ENCODE peak calls at places on chromosomes 13 and 19, in five cellular contexts. V is uterus, O is ovary, F is fibroblast of lung, K is aorta. Z is an unnamed sample.

GRCh38 chr13:49933511-49933910 is 2.6 kb downstream of the SPRYD7 start:
- DNase-seq in V (no peak), O (no peak), F (peak), K (no peak), Z (no peak)

GRCh38 chr13:43874512-43875092 is 4.9 kb downstream of the CCDC122 start:
- DNase-seq in V (no peak), O (no peak), F (peak), K (no peak), Z (no peak)

GRCh38 chr13:22757530-22758120 is 423.2 kb upstream of the SGCG start:
- DNase-seq in V (no peak), O (no peak), F (no peak), K (no peak), Z (no peak)

GRCh38 chr19:49997709-49998108 is 27.5 kb downstream of the VRK3 start:
- DNase-seq in V (no peak), O (no peak), F (peak), K (no peak), Z (no peak)

GRCh38 chr19:50462970-50463369 is 13.3 kb upstream of the EMC10 start:
- DNase-seq in V (no peak), O (no peak), F (no peak), K (no peak), Z (no peak)

GRCh38 chr19:54128441-54128725 is 9.2 kb upstream of the CNOT3 start:
- DNase-seq in V (no peak), O (no peak), F (no peak), K (no peak), Z (no peak)

GRCh38 chr19:51607920-51608562 is 22.2 kb downstream of the SIGLEC5 start:
- DNase-seq in V (peak), O (peak), F (peak), K (peak), Z (peak)

GRCh38 chr13:70171151-70171550 is 62.9 kb upstream of the KLHL1 start:
- DNase-seq in V (no peak), O (no peak), F (no peak), K (no peak), Z (no peak)

GRCh38 chr13:70995338-70995737 is 871.7 kb downstream of the DACH1 start:
- DNase-seq in V (no peak), O (no peak), F (no peak), K (no peak), Z (no peak)

GRCh38 chr13:33316890-33317289 is 31.3 kb upstream of the STARD13 start:
- DNase-seq in V (no peak), O (no peak), F (no peak), K (no peak), Z (no peak)

GRCh38 chr13:93180376-93180966 is 46.1 kb upstream of the GPC6 start:
- DNase-seq in V (no peak), O (no peak), F (peak), K (no peak), Z (no peak)

GRCh38 chr19:14432817-14433453 is at the start of gene PKN1:
- DNase-seq in V (peak), O (peak), F (no peak), K (peak), Z (no peak)

GRCh38 chr13:46296465-46296822 is 84.7 kb downstream of the LRRC63 start:
- DNase-seq in V (no peak), O (no peak), F (no peak), K (no peak), Z (no peak)

GRCh38 chr13:41019578-41020347 is 647 bp upstream of the ELF1 start:
- DNase-seq in V (no peak), O (no peak), F (no peak), K (no peak), Z (no peak)

GRCh38 chr13:65540064-65540635 is 1690.0 kb downstream of the PCDH9 start:
- DNase-seq in V (no peak), O (no peak), F (peak), K (no peak), Z (no peak)

GRCh38 chr13:103941506-103942148 is 875.4 kb upstream of the SLC10A2 start:
- DNase-seq in V (no peak), O (no peak), F (peak), K (no peak), Z (no peak)

DNA sequence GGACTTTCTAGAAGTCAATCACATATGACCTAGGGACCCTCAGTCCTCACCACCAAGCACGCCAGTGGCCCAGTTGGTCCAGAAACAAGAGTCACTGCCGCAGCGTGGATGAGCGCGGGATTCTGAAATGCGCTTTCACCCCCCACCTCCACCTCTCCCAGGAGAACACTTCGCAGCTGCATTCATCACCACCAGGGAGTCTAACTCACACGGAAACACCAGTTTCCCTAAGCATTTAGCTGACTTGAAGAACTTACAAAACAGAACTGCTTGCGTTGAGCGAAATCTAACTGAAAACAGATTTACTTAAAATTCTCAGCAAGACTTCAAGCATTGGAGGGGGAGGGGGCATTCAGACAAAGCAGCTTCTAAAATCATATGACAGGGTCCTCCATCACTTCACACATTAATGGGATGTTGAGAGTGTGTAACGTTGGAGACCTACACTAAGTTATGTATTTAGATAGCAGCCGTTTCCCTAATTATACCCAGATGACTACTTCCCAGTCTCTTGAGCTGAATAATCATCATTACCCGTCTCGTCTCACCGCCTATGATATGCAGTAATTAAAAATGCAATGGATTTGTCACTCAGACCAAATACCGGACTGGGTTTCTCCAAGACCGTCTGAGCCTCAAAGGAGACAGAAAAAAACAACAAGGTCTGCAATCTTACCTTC is 258.3 kb upstream of the IRS2 start:
- DNase-seq in V (no peak), O (no peak), F (peak), K (no peak), Z (peak)
- H3K27ac ChIP-seq in V (no peak), O (no peak), F (no peak), K (no peak), Z (no peak)

DNA sequence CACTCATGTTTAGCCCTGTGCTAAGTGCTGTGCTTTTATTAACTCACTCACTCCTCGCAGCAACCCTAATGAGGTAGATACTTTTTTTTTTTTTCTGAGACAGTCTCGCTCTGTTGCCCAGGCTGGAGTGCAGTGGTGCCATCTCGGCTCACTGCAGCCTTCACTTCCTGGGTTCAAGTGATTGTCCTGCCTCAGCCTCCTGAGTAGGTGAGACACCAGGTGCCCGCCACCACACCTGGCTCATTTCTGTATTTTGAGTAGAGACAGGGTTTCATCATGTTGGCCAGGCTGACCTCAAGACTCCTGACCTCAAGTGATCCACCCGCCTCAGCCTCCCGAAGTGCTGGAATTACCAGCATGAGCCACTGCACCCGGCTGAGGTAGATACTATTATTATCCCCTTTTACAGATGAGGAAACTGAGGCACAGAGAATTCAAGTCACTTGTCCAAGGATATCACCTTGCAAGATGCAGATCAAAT is 2.5 kb downstream of the ITPKC start:
- DNase-seq in V (no peak), O (no peak), F (no peak), K (no peak), Z (no peak)
- H3K4me3 ChIP-seq in V (peak), O (peak), F (peak), K (peak), Z (no peak)

DNA sequence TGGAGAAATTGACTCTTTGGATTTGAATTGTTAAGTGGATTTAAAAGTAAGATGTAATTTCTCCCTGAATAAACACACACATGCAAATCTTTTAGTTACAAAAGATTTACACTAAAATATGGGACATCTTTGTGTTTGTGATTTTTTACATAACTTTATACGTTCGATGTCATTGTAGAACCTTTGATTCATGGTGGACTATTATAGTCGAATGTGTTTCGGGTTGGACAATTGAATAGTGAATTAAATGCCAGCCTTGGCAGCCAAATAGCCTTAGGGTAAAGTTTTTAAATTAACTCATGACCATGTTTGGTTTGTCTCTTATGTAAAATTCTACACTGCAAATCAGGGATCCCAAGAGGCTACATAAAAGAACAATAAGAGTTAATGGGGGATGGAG is 1735.5 kb upstream of the SPRY2 start:
- DNase-seq in V (no peak), O (no peak), F (no peak), K (no peak), Z (no peak)
- H3K27ac ChIP-seq in V (no peak), O (no peak), F (no peak), K (no peak), Z (no peak)

GRCh38 chr19:35879770-35880317 is 11.5 kb downstream of the APLP1 start:
- DNase-seq in V (peak), O (peak), F (peak), K (peak), Z (no peak)
- H3K4me3 ChIP-seq in V (no peak), O (no peak), F (no peak), K (no peak), Z (no peak)

GRCh38 chr13:48400090-48400694 is 12.7 kb downstream of the LPAR6 start:
- DNase-seq in V (no peak), O (no peak), F (peak), K (no peak), Z (no peak)
- H3K27ac ChIP-seq in V (peak), O (no peak), F (peak), K (no peak), Z (no peak)

GRCh38 chr19:342801-343421 is 1.7 kb downstream of the MIER2 start:
- DNase-seq in V (peak), O (no peak), F (peak), K (peak), Z (no peak)

GRCh38 chr19:345320-345879 is 804 bp upstream of the MIER2 start:
- DNase-seq in V (no peak), O (no peak), F (no peak), K (peak), Z (no peak)

GRCh38 chr19:344625-345319 is at the start of gene MIER2:
- DNase-seq in V (peak), O (peak), F (peak), K (peak), Z (no peak)

GRCh38 chr19:343451-343931 is 1.1 kb downstream of the MIER2 start:
- DNase-seq in V (no peak), O (no peak), F (peak), K (peak), Z (no peak)

DNA sequence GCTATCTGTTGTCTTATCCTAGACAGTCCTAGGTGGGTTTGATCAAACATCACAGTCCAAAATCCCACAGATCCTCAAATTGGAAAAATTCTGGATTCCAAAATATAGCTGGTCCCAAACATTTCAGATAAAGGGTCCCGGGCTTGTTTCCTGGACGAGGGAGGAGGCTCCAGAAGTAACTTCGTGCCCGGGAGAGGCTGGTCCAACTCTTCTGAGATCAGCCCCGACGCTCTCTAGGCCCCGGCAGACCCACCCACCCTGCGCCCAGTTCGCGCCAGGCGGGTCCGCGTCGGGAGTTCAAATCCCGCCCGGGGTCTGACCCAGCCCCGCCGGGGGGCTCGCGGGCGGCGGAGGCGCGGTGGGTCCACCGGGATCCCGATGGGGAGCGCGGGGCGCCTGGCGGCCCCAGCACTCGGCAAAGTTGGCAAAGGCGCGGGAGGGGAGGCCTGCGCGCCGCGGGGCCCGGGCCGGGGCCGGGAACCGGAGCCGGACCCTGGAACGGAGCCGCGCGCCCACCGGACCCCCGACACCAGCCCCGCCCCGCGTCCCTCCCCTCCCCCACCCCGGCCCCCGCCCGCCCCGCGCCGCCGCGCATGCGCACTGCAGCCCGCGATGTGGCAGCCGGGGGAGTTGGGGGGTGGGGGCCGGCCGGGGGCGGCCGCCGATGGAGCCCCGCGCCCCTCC is 513 bp downstream of the MIER2 start:
- DNase-seq in V (no peak), O (peak), F (peak), K (peak), Z (no peak)
- H3K4me3 ChIP-seq in V (peak), O (peak), F (peak), K (peak), Z (peak)

GRCh38 chr19:37951816-37952210 is 44.8 kb downstream of the SIPA1L3 start:
- DNase-seq in V (no peak), O (no peak), F (no peak), K (no peak), Z (no peak)

GRCh38 chr19:37953576-37954303 is 46.7 kb downstream of the SIPA1L3 start:
- DNase-seq in V (no peak), O (no peak), F (peak), K (no peak), Z (peak)

GRCh38 chr19:37955986-37956385 is 49.0 kb downstream of the SIPA1L3 start:
- DNase-seq in V (no peak), O (no peak), F (no peak), K (no peak), Z (no peak)

GRCh38 chr19:37953125-37953524 is 46.1 kb downstream of the SIPA1L3 start:
- DNase-seq in V (no peak), O (no peak), F (peak), K (no peak), Z (no peak)

GRCh38 chr19:37954421-37954874 is 47.4 kb downstream of the SIPA1L3 start:
- DNase-seq in V (no peak), O (no peak), F (no peak), K (no peak), Z (no peak)
- H3K27ac ChIP-seq in V (no peak), O (no peak), F (no peak), K (no peak), Z (peak)

Z was measured in SK-N-MC.